ENCODE peak calls at places on chromosomes 3 and 15, in five cellular contexts. B is omental fat pad, Q is Panc1, U is WTC11, F is transverse colon. N is an unnamed sample.

GRCh38 chr3:196287066-196287404 is 491 bp downstream of the PCYT1A start:
- DNase-seq in B (no peak), Q (no peak), U (no peak), F (no peak), N (no peak)

GRCh38 chr3:108509263-108509662 is 1.1 kb downstream of the MYH15 start:
- DNase-seq in B (no peak), Q (no peak), U (no peak), F (no peak), N (no peak)

GRCh38 chr3:186220886-186221285 is 112.0 kb upstream of the ETV5 start:
- DNase-seq in B (no peak), Q (no peak), U (peak), F (no peak), N (no peak)

GRCh38 chr15:69131362-69132215 is 28.8 kb upstream of the GLCE start:
- DNase-seq in B (no peak), Q (no peak), U (no peak), F (no peak), N (no peak)

GRCh38 chr3:171328419-171329082 is 131.7 kb downstream of the TNIK start:
- DNase-seq in B (no peak), Q (no peak), U (peak), F (peak), N (no peak)

GRCh38 chr3:155079795-155080546 is at the start of gene MME:
- DNase-seq in B (no peak), Q (no peak), U (peak), F (peak), N (peak)

GRCh38 chr3:40681658-40682055 is 156.9 kb downstream of the ZNF621 start:
- DNase-seq in B (no peak), Q (no peak), U (no peak), F (no peak), N (no peak)

GRCh38 chr3:8981700-8982099 is 18.4 kb upstream of the RAD18 start:
- DNase-seq in B (no peak), Q (no peak), U (no peak), F (no peak), N (no peak)

GRCh38 chr15:77568960-77569646 is 63.6 kb downstream of the LINGO1 start:
- DNase-seq in B (peak), Q (no peak), U (no peak), F (no peak), N (no peak)

GRCh38 chr3:34056951-34057390 is 258.5 kb downstream of the PDCD6IP start:
- DNase-seq in B (no peak), Q (no peak), U (no peak), F (no peak), N (no peak)

GRCh38 chr3:124722589-124722988 is 7.7 kb upstream of the UMPS start:
- DNase-seq in B (no peak), Q (no peak), U (no peak), F (no peak), N (no peak)

GRCh38 chr3:76566211-76566534 is 473.7 kb upstream of the ROBO2 start:
- DNase-seq in B (no peak), Q (no peak), U (no peak), F (no peak), N (no peak)

GRCh38 chr3:40237892-40238571 is 71.5 kb upstream of the EIF1B start:
- DNase-seq in B (no peak), Q (no peak), U (peak), F (no peak), N (peak)

GRCh38 chr3:66303556-66303955 is 82.8 kb downstream of the SLC25A26 start:
- DNase-seq in B (no peak), Q (no peak), U (no peak), F (no peak), N (no peak)

GRCh38 chr3:69867941-69868505 is 128.8 kb downstream of the MITF start:
- DNase-seq in B (no peak), Q (no peak), U (no peak), F (no peak), N (no peak)

GRCh38 chr3:52216585-52217408 is 8.6 kb downstream of the TLR9 start:
- DNase-seq in B (no peak), Q (peak), U (no peak), F (peak), N (no peak)

GRCh38 chr15:88274534-88275460 is 18.3 kb upstream of the NTRK3 start:
- DNase-seq in B (no peak), Q (peak), U (peak), F (peak), N (peak)

GRCh38 chr3:169146112-169146665 is 517.3 kb downstream of the MECOM start:
- DNase-seq in B (no peak), Q (no peak), U (peak), F (peak), N (peak)

DNA sequence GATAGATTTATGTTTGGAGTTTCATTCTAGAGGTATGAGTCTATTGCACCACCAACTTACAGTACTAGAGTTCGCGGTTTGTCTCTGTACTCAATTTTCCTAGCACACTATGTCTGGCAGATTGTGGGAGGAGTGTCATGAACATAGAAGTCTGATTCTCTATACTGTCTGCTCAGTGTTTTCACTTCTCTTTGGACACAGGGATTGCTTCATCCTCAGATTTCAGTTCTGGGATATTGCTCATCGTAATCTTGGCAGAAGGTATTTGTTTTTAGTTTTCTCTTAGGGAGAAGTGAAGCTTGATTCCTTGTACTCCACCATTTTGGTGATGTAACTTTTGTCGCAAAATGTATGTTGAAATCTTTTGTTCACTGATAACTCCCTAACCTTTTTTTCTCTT is 27.8 kb upstream of the AZI2 start:
- DNase-seq in B (no peak), Q (no peak), U (no peak), F (no peak), N (no peak)
- TF ChIP-seq CTCF in B (no peak), Q (no peak), U (no peak), F (no peak), N (no peak)

DNA sequence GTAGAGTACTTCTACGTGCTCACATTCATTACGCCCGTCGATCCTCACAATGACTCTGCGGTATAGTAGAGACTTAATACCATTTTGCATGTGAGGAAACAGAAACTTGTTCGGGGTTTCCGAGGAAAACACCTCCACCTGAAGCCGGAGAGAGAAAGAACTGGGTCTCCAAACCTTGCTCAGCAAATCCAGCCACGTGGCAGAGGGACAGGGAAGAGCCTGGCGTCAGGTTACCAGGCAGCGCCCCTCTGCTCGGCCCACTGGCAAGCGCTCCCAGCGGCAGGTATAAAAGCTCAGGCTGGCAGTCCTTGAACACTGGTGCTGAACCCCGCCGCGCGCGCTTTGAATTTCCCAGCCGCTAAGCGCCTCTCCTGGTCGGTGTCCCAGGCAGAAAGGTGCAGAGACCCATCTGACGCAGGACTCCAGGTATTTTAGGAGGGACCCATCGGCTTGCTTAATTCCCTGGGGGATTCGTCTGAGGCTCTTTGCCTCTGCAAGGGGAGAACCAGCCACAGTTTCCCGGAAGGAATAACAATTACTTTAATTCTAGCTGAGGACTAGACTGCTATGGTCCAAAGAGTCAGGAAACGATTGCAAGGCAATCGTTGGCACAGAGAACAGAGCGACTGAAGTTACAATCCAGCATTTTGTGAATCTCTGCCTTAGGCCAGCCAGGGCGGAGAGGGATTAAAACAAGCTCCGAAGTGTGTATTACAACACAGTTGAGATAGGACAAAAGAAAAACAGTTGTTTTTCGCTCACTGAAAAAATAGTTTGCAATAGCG is at the start of gene C2CD4A:
- DNase-seq in B (no peak), Q (no peak), U (peak), F (peak), N (peak)
- TF ChIP-seq CTCF in B (no peak), Q (peak), U (no peak), F (peak), N (no peak)

DNA sequence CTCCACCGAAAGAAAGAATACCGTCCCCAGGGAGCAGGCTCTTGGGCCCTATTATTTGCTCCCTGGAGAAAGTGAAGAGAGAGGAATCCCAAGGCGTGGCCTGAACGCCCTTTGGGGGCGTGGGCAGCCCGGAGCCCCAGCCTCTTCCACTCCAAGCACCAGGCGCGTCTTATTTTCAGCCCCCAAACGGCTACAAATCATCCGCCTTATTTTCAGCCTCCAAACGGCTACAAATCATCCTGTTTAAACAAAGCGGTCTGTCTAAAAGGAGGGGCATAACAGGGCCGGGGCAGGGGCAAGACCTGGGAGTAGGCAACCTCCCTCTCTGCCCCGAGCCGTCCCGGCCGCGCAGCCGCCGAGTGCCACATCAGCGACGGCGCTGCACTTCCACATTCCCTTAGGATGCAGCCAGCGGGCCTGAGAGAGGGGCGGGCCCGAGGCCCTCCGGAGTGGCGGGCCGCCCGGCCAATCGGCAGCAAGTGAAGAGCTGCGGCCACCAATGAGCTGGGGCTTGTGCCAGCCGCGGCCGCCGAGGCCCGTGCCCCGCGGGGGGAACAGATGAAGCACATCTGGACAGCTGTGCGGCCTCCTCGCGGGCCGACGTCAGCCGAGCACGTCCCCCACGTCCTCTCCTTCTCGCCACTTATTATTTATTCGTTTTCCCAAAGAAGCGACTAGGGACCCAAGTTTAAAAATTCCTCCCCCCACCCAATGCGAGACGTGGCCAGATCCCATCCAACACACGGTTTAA is at the start of gene TMEM45A:
- DNase-seq in B (peak), Q (peak), U (peak), F (peak), N (peak)
- TF ChIP-seq CTCF in B (no peak), Q (no peak), U (no peak), F (no peak), N (no peak)

GRCh38 chr15:98419173-98419814 is 229.0 kb upstream of the IGF1R start:
- DNase-seq in B (no peak), Q (no peak), U (no peak), F (no peak), N (no peak)

GRCh38 chr15:98420837-98421236 is 227.5 kb upstream of the IGF1R start:
- DNase-seq in B (no peak), Q (no peak), U (no peak), F (no peak), N (no peak)

GRCh38 chr15:98413973-98414546 is 234.3 kb upstream of the IGF1R start:
- DNase-seq in B (no peak), Q (no peak), U (no peak), F (no peak), N (no peak)

GRCh38 chr15:98416222-98416835 is 232.0 kb upstream of the IGF1R start:
- DNase-seq in B (no peak), Q (no peak), U (no peak), F (no peak), N (no peak)

GRCh38 chr15:98417346-98417745 is 231.0 kb upstream of the IGF1R start:
- DNase-seq in B (no peak), Q (no peak), U (no peak), F (no peak), N (no peak)
- TF ChIP-seq CTCF in B (no peak), Q (no peak), U (no peak), F (no peak), N (no peak)